ENCODE peak calls at places on chromosomes 4 and X, in ten cellular contexts. F is activated gamma-delta T cell treated with Interleukin-2 at 50 U/mL for 16 hours; U is Caki2; C is suprapubic skin; O is esophagus squamous epithelium; H is activated T-cell treated with anti-CD3 and anti-CD28 coated beads, Interleukin-2, amount 50 U/mL, for 72 hours; W is stomach; S is stimulated activated CD4-positive, alpha-beta T cell treated with anti-CD3 and anti-CD28 coated beads, Interleukin-2, amount 100 ng/mL, for 24 hours; N is activated naive CD4-positive, alpha-beta T cell treated with anti-CD3 and anti-CD28 coated beads, Interleukin-2, amount 50 U/mL, for 16 hours; X is hypothalamus. M is an unnamed sample.

GRCh38 chrX:101219840-101220191 is 230 bp downstream of the DRP2 start:
- DNase-seq in F (no peak), U (no peak), C (no peak), O (no peak), H (no peak), W (no peak), S (no peak), N (no peak), X (no peak), M (no peak)

GRCh38 chr4:150717952-150718351 is 136.0 kb downstream of the MAB21L2 start:
- DNase-seq in F (no peak), U (no peak), C (no peak), O (no peak), H (no peak), W (no peak), S (no peak), N (no peak), X (no peak), M (no peak)

GRCh38 chr4:184387351-184387750 is 87.0 kb downstream of the IRF2 start:
- DNase-seq in F (no peak), U (no peak), C (no peak), O (no peak), H (no peak), W (no peak), S (no peak), N (no peak), X (no peak), M (no peak)

GRCh38 chrX:55007633-55008032 is 7.5 kb downstream of the APEX2 start:
- DNase-seq in F (no peak), U (peak; percentile 4), C (no peak), O (no peak), H (no peak), W (peak; percentile 51), S (no peak), N (no peak), X (no peak), M (no peak)

GRCh38 chr4:105471566-105472176 is 2.2 kb downstream of the PPA2 start:
- DNase-seq in F (peak; percentile 68), U (peak; percentile 59), C (peak; percentile 75), O (peak; percentile 23), H (peak; percentile 70), W (peak; percentile 74), S (peak; percentile 59), N (peak; percentile 67), X (no peak), M (peak; percentile 61)

GRCh38 chrX:115332832-115333231 is 43.3 kb downstream of the LUZP4 start:
- DNase-seq in F (no peak), U (no peak), C (no peak), O (no peak), H (no peak), W (no peak), S (no peak), N (no peak), X (no peak), M (no peak)

GRCh38 chr4:55553442-55553841 is 6.7 kb upstream of the CLOCK start:
- DNase-seq in F (no peak), U (peak; percentile 83), C (no peak), O (no peak), H (no peak), W (peak; percentile 32), S (no peak), N (no peak), X (no peak), M (no peak)

GRCh38 chr4:7134737-7135388 is 57.5 kb upstream of the SORCS2 start:
- DNase-seq in F (no peak), U (no peak), C (peak; percentile 70), O (no peak), H (no peak), W (peak; percentile 26), S (no peak), N (no peak), X (no peak), M (no peak)

GRCh38 chr4:10019521-10020051 is 1.7 kb downstream of the SLC2A9 start:
- DNase-seq in F (no peak), U (no peak), C (no peak), O (no peak), H (no peak), W (no peak), S (no peak), N (no peak), X (no peak), M (no peak)

GRCh38 chr4:21726255-21726815 is 222.2 kb downstream of the KCNIP4 start:
- DNase-seq in F (no peak), U (no peak), C (no peak), O (no peak), H (no peak), W (no peak), S (no peak), N (no peak), X (no peak), M (no peak)

GRCh38 chrX:776529-777230 is 146.1 kb downstream of the SHOX start:
- DNase-seq in F (no peak), U (no peak), C (no peak), O (no peak), H (no peak), W (peak; percentile 28), S (no peak), N (no peak), X (no peak), M (no peak)

GRCh38 chrX:48076343-48076742 is 4.9 kb upstream of the ZNF630 start:
- DNase-seq in F (no peak), U (no peak), C (no peak), O (no peak), H (no peak), W (no peak), S (no peak), N (no peak), X (no peak), M (no peak)

GRCh38 chr4:55635282-55635681 is 816 bp downstream of the NMU start:
- DNase-seq in F (no peak), U (no peak), C (no peak), O (no peak), H (no peak), W (no peak), S (no peak), N (no peak), X (no peak), M (no peak)

M was measured in SK-N-MC.